ENCODE peak calls at places on chromosome 11, in six cellular contexts. V, G, X, D, P and F are unnamed samples.

GRCh38 chr11:19594326-19594725 is 118.3 kb upstream of the NAV2 start:
- DNase-seq in P (no peak), X (no peak), G (no peak), V (no peak), D (no peak), F (no peak)

GRCh38 chr11:62665630-62666258 is 632 bp downstream of the CSKMT start:
- DNase-seq in G (peak), D (no peak), V (peak), P (no peak), X (no peak), F (peak)

GRCh38 chr11:14905104-14906033 is 13.3 kb upstream of the CYP2R1 start:
- DNase-seq in G (peak), D (no peak), V (no peak), P (no peak), X (peak), F (peak)

GRCh38 chr11:36558511-36559413 is 9.0 kb upstream of the RAG1 start:
- DNase-seq in G (no peak), V (no peak), P (no peak), D (peak), X (no peak), F (no peak)

GRCh38 chr11:345179-345578 is 24.1 kb upstream of the B4GALNT4 start:
- DNase-seq in D (no peak), X (no peak), V (no peak), G (no peak), P (no peak), F (no peak)

GRCh38 chr11:64455436-64456261 is 96.7 kb downstream of the RPS6KA4 start:
- DNase-seq in X (no peak), G (no peak), P (no peak), V (no peak), D (no peak), F (no peak)

GRCh38 chr11:47261291-47261800 is 3.5 kb downstream of the NR1H3 start:
- DNase-seq in D (no peak), P (no peak), G (no peak), X (no peak), V (no peak), F (no peak)

GRCh38 chr11:87148749-87149148 is 111.0 kb downstream of the TMEM135 start:
- DNase-seq in G (no peak), P (no peak), D (no peak), X (no peak), V (no peak), F (no peak)

GRCh38 chr11:64935634-64936081 is at the start of gene GPHA2:
- DNase-seq in P (peak), X (no peak), V (peak), G (no peak), D (no peak), F (no peak)

GRCh38 chr11:134261626-134262488 is 8.5 kb downstream of the ACAD8 start:
- DNase-seq in V (peak), X (peak), P (peak), G (peak), D (no peak), F (peak)

GRCh38 chr11:88320149-88320559 is 17.4 kb downstream of the CTSC start:
- DNase-seq in D (no peak), V (no peak), P (no peak), X (peak), G (no peak), F (no peak)

GRCh38 chr11:34534826-34535225 is 21.2 kb upstream of the ELF5 start:
- DNase-seq in V (no peak), G (no peak), P (no peak), X (no peak), D (no peak), F (no peak)

GRCh38 chr11:81237139-81237538 is 1496.5 kb downstream of the FAM181B start:
- DNase-seq in X (peak), P (peak), D (no peak), V (no peak), G (peak), F (peak)

GRCh38 chr11:59960502-59961381 is 3.1 kb upstream of the OOSP4A start:
- DNase-seq in P (no peak), X (peak), G (no peak), D (no peak), V (peak), F (peak)

GRCh38 chr11:36257351-36257750 is 31.9 kb downstream of the COMMD9 start:
- DNase-seq in D (no peak), X (peak), P (no peak), G (no peak), V (no peak), F (no peak)

GRCh38 chr11:1633864-1634263 is 4.3 kb downstream of the KRTAP5-5 start:
- DNase-seq in X (no peak), V (no peak), P (no peak), D (no peak), G (no peak), F (no peak)

GRCh38 chr11:1628506-1629325 is 859 bp upstream of the KRTAP5-5 start:
- DNase-seq in X (peak), P (peak), G (peak), D (no peak), V (peak), F (peak)

GRCh38 chr11:1629326-1630185 is at the start of gene KRTAP5-5:
- DNase-seq in P (no peak), X (no peak), G (no peak), V (no peak), D (no peak), F (no peak)

GRCh38 chr11:1631066-1631568 is 1.5 kb downstream of the KRTAP5-5 start:
- DNase-seq in X (no peak), V (no peak), G (no peak), D (no peak), P (no peak), F (no peak)

GRCh38 chr11:1632053-1632714 is 2.6 kb downstream of the KRTAP5-5 start:
- DNase-seq in D (no peak), X (no peak), G (no peak), V (no peak), P (no peak), F (no peak)
- TF ChIP-seq MYC in D (no peak), X (no peak), G (no peak), V (no peak), P (no peak), F (no peak)

GRCh38 chr11:11966826-11967668 is 41.4 kb downstream of the DKK3 start:
- DNase-seq in G (peak), X (peak), V (peak), D (no peak), P (peak), F (peak)
- TF ChIP-seq MYC in G (no peak), X (no peak), V (no peak), D (no peak), P (no peak), F (no peak)

DNA sequence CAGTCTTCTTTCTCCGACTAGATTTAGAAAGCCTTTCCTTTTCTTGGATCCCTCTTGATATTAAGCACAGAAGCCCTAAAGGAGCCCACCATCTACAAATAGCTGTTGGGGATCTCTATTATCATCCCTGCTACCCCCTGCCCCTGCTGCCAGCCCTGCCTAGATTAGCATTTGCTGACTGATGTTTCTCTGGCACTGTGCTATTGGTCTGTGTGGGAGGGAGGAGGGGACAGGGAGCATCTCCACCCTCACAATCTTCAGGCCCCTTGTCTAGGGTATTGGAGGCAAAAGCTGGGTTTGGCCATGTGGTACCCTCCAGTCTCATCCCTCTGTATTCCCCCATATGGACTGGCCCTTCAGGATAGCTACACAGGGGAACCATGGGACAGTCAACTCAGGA is 6.2 kb downstream of the USH1C start:
- DNase-seq in P (no peak), G (no peak), V (no peak), D (no peak), X (no peak), F (no peak)
- TF ChIP-seq MYC in P (no peak), G (no peak), V (no peak), D (no peak), X (no peak), F (no peak)

DNA sequence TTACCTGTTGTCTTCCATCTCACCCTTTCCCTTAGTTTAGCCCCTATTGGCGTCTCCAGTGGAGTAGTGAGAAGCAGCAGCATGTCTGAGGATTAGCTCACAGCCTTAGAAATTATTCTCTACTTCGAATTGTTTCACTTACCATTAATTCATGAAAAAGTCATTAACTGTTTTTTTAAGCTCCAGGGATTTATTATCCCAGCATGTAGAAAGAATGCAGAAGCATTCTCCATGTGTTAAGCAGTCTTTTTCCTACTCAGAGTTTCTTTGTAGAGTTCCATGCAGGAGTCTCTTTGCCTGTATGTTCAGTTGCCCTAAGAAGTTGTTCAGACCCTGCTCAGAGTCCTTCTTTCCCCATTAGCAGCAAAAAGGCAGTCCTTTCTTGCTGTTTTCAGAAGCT is 137.9 kb upstream of the RASSF10 start:
- DNase-seq in D (no peak), V (no peak), P (no peak), X (no peak), G (no peak), F (no peak)
- TF ChIP-seq MYC in D (no peak), V (no peak), P (no peak), X (no peak), G (no peak), F (no peak)

DNA sequence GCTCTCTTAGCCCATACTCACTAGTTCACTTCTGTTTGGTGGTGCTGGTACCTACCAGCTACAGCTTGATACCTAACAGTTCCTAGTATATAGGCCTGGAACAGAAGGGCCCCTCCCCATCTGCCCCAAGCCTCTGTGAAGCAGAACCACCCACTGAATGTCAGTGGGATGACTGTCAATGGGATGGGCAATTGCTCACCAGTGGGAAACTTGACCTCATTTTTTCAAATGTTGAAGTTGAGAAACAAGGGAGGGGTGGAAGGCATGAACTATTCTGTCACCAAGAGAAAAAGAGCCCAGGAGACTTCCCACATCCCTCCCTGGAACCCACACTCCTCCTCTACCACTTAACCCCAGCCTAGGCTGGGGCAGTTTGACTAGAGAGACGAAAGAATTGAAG is at the start of gene NLRP10:
- DNase-seq in G (no peak), P (no peak), D (no peak), V (no peak), X (no peak), F (no peak)
- TF ChIP-seq MYC in G (no peak), P (no peak), D (no peak), V (no peak), X (no peak), F (no peak)

DNA sequence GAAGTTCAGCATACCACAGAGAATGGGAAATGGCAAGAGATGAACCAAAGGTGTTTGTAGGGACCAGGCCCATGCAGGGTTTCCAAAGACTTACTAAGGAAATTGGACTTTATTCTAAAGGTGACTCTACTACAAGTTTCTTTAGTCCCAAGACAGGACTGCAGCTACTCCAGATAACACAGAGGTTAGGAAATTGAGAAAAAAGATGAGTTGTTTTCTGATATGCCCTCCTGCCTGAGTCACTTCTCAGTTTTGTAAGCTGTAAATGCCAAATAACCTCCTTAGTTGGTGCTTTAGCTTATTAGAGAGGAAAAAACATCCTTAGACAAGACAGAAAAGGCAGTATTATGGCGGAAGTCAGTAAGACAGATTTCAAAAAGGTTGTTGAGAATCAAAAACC is 95.9 kb downstream of the C11orf58 start:
- DNase-seq in P (no peak), D (no peak), X (no peak), V (no peak), G (no peak), F (no peak)
- TF ChIP-seq MYC in P (no peak), D (no peak), X (no peak), V (no peak), G (no peak), F (no peak)

GRCh38 chr11:119785131-119785530 is 56.1 kb upstream of the NECTIN1 start:
- DNase-seq in P (no peak), G (no peak), D (no peak), V (no peak), X (no peak), F (no peak)
- TF ChIP-seq MYC in P (no peak), G (no peak), D (no peak), V (no peak), X (no peak), F (no peak)

GRCh38 chr11:96424693-96425092 is 34.9 kb downstream of the JRKL start:
- DNase-seq in X (peak), V (no peak), D (no peak), G (no peak), P (no peak), F (no peak)
- TF ChIP-seq MYC in X (no peak), V (no peak), D (no peak), G (no peak), P (no peak), F (no peak)